ENCODE peak calls at places on chromosomes 3 and 15, in ten cellular contexts. One of them, this sample, is unnamed.
A peak's percentile ranks its signal among the peaks of the same experiment; 100 is the strongest.

GRCh38 chr3:109532257-109533216 is 195.2 kb upstream of the DPPA4 start:
- DNase-seq in AG09309: peak; percentile 11
- DNase-seq in kidney: no peak
- DNase-seq in activated CD8-positive, alpha-beta T cell treated with anti-CD3 and anti-CD28 coated beads for 36 hours: peak; percentile 74
- DNase-seq in tibial artery: no peak
- DNase-seq in fibroblast of lung: peak; percentile 78
- DNase-seq in foreskin fibroblast: peak; percentile 11
- DNase-seq in AG10803: peak; percentile 64
- DNase-seq in neural crest cell: peak; percentile 28
- DNase-seq in PC-9: peak; percentile 63
- DNase-seq in this sample: peak; percentile 56

GRCh38 chr3:52492059-52492458 is 3.1 kb upstream of the STAB1 start:
- DNase-seq in AG09309: no peak
- DNase-seq in kidney: no peak
- DNase-seq in activated CD8-positive, alpha-beta T cell treated with anti-CD3 and anti-CD28 coated beads for 36 hours: no peak
- DNase-seq in tibial artery: no peak
- DNase-seq in fibroblast of lung: no peak
- DNase-seq in foreskin fibroblast: no peak
- DNase-seq in AG10803: no peak
- DNase-seq in neural crest cell: no peak
- DNase-seq in PC-9: no peak
- DNase-seq in this sample: no peak

GRCh38 chr3:72380193-72380592 is 468.1 kb downstream of the SHQ1 start:
- DNase-seq in AG09309: no peak
- DNase-seq in kidney: no peak
- DNase-seq in activated CD8-positive, alpha-beta T cell treated with anti-CD3 and anti-CD28 coated beads for 36 hours: no peak
- DNase-seq in tibial artery: no peak
- DNase-seq in fibroblast of lung: peak; percentile 41
- DNase-seq in foreskin fibroblast: peak; percentile 60
- DNase-seq in AG10803: peak; percentile 58
- DNase-seq in neural crest cell: no peak
- DNase-seq in PC-9: no peak
- DNase-seq in this sample: no peak

GRCh38 chr15:81279621-81280051 is 44.3 kb downstream of the STARD5 start:
- DNase-seq in AG09309: no peak
- DNase-seq in kidney: no peak
- DNase-seq in activated CD8-positive, alpha-beta T cell treated with anti-CD3 and anti-CD28 coated beads for 36 hours: no peak
- DNase-seq in tibial artery: no peak
- DNase-seq in fibroblast of lung: no peak
- DNase-seq in foreskin fibroblast: no peak
- DNase-seq in AG10803: peak; percentile 43
- DNase-seq in neural crest cell: no peak
- DNase-seq in PC-9: no peak
- DNase-seq in this sample: no peak

GRCh38 chr3:78048698-78049097 is 1008.8 kb downstream of the ROBO2 start:
- DNase-seq in AG09309: no peak
- DNase-seq in kidney: no peak
- DNase-seq in activated CD8-positive, alpha-beta T cell treated with anti-CD3 and anti-CD28 coated beads for 36 hours: no peak
- DNase-seq in tibial artery: no peak
- DNase-seq in fibroblast of lung: no peak
- DNase-seq in foreskin fibroblast: peak; percentile 8
- DNase-seq in AG10803: no peak
- DNase-seq in neural crest cell: no peak
- DNase-seq in PC-9: no peak
- DNase-seq in this sample: no peak

GRCh38 chr3:48467110-48467454 is 20.5 kb downstream of the ATRIP start:
- DNase-seq in AG09309: no peak
- DNase-seq in kidney: peak; percentile 68
- DNase-seq in activated CD8-positive, alpha-beta T cell treated with anti-CD3 and anti-CD28 coated beads for 36 hours: no peak
- DNase-seq in tibial artery: no peak
- DNase-seq in fibroblast of lung: no peak
- DNase-seq in foreskin fibroblast: no peak
- DNase-seq in AG10803: no peak
- DNase-seq in neural crest cell: no peak
- DNase-seq in PC-9: no peak
- DNase-seq in this sample: no peak

GRCh38 chr3:11591401-11592266 is 52.1 kb downstream of the VGLL4 start:
- DNase-seq in AG09309: no peak
- DNase-seq in kidney: peak; percentile 86
- DNase-seq in activated CD8-positive, alpha-beta T cell treated with anti-CD3 and anti-CD28 coated beads for 36 hours: no peak
- DNase-seq in tibial artery: peak; percentile 64
- DNase-seq in fibroblast of lung: peak; percentile 73
- DNase-seq in foreskin fibroblast: peak; percentile 86
- DNase-seq in AG10803: peak; percentile 75
- DNase-seq in neural crest cell: peak; percentile 51
- DNase-seq in PC-9: peak; percentile 74
- DNase-seq in this sample: no peak

GRCh38 chr3:64686446-64686908 is 1.3 kb downstream of the ADAMTS9 start:
- DNase-seq in AG09309: no peak
- DNase-seq in kidney: no peak
- DNase-seq in activated CD8-positive, alpha-beta T cell treated with anti-CD3 and anti-CD28 coated beads for 36 hours: no peak
- DNase-seq in tibial artery: no peak
- DNase-seq in fibroblast of lung: no peak
- DNase-seq in foreskin fibroblast: peak; percentile 79
- DNase-seq in AG10803: peak; percentile 58
- DNase-seq in neural crest cell: no peak
- DNase-seq in PC-9: peak; percentile 70
- DNase-seq in this sample: peak; percentile 29

GRCh38 chr3:50611464-50612233 is at the start of gene CISH:
- DNase-seq in AG09309: peak; percentile 60
- DNase-seq in kidney: peak; percentile 99
- DNase-seq in activated CD8-positive, alpha-beta T cell treated with anti-CD3 and anti-CD28 coated beads for 36 hours: peak; percentile 99
- DNase-seq in tibial artery: peak; percentile 93
- DNase-seq in fibroblast of lung: peak; percentile 96
- DNase-seq in foreskin fibroblast: peak; percentile 96
- DNase-seq in AG10803: peak; percentile 87
- DNase-seq in neural crest cell: peak; percentile 95
- DNase-seq in PC-9: peak; percentile 80
- DNase-seq in this sample: peak; percentile 92
- TF ChIP-seq CTCF in AG09309: peak; percentile 39
- TF ChIP-seq CTCF in kidney: peak; percentile 2
- TF ChIP-seq CTCF in activated CD8-positive, alpha-beta T cell treated with anti-CD3 and anti-CD28 coated beads for 36 hours: peak; percentile 25
- TF ChIP-seq CTCF in tibial artery: no peak
- TF ChIP-seq CTCF in fibroblast of lung: peak; percentile 47
- TF ChIP-seq CTCF in foreskin fibroblast: peak; percentile 47
- TF ChIP-seq CTCF in AG10803: peak; percentile 40
- TF ChIP-seq CTCF in neural crest cell: peak; percentile 70
- TF ChIP-seq CTCF in PC-9: no peak
- TF ChIP-seq CTCF in this sample: peak; percentile 75

GRCh38 chr3:127405791-127406190 is 117.9 kb upstream of the PRR20G start:
- DNase-seq in AG09309: no peak
- DNase-seq in kidney: no peak
- DNase-seq in activated CD8-positive, alpha-beta T cell treated with anti-CD3 and anti-CD28 coated beads for 36 hours: no peak
- DNase-seq in tibial artery: no peak
- DNase-seq in fibroblast of lung: no peak
- DNase-seq in foreskin fibroblast: no peak
- DNase-seq in AG10803: no peak
- DNase-seq in neural crest cell: no peak
- DNase-seq in PC-9: no peak
- DNase-seq in this sample: no peak

GRCh38 chr3:127404614-127405598 is 117.1 kb upstream of the PRR20G start:
- DNase-seq in AG09309: no peak
- DNase-seq in kidney: no peak
- DNase-seq in activated CD8-positive, alpha-beta T cell treated with anti-CD3 and anti-CD28 coated beads for 36 hours: no peak
- DNase-seq in tibial artery: no peak
- DNase-seq in fibroblast of lung: no peak
- DNase-seq in foreskin fibroblast: no peak
- DNase-seq in AG10803: no peak
- DNase-seq in neural crest cell: no peak
- DNase-seq in PC-9: no peak
- DNase-seq in this sample: no peak

GRCh38 chr3:127407026-127407939 is 119.4 kb upstream of the PRR20G start:
- DNase-seq in AG09309: no peak
- DNase-seq in kidney: peak; percentile 57
- DNase-seq in activated CD8-positive, alpha-beta T cell treated with anti-CD3 and anti-CD28 coated beads for 36 hours: no peak
- DNase-seq in tibial artery: no peak
- DNase-seq in fibroblast of lung: no peak
- DNase-seq in foreskin fibroblast: no peak
- DNase-seq in AG10803: no peak
- DNase-seq in neural crest cell: no peak
- DNase-seq in PC-9: no peak
- DNase-seq in this sample: no peak

GRCh38 chr3:127408022-127408683 is 120.3 kb upstream of the PRR20G start:
- DNase-seq in AG09309: no peak
- DNase-seq in kidney: no peak
- DNase-seq in activated CD8-positive, alpha-beta T cell treated with anti-CD3 and anti-CD28 coated beads for 36 hours: no peak
- DNase-seq in tibial artery: no peak
- DNase-seq in fibroblast of lung: no peak
- DNase-seq in foreskin fibroblast: no peak
- DNase-seq in AG10803: no peak
- DNase-seq in neural crest cell: no peak
- DNase-seq in PC-9: no peak
- DNase-seq in this sample: no peak

DNA sequence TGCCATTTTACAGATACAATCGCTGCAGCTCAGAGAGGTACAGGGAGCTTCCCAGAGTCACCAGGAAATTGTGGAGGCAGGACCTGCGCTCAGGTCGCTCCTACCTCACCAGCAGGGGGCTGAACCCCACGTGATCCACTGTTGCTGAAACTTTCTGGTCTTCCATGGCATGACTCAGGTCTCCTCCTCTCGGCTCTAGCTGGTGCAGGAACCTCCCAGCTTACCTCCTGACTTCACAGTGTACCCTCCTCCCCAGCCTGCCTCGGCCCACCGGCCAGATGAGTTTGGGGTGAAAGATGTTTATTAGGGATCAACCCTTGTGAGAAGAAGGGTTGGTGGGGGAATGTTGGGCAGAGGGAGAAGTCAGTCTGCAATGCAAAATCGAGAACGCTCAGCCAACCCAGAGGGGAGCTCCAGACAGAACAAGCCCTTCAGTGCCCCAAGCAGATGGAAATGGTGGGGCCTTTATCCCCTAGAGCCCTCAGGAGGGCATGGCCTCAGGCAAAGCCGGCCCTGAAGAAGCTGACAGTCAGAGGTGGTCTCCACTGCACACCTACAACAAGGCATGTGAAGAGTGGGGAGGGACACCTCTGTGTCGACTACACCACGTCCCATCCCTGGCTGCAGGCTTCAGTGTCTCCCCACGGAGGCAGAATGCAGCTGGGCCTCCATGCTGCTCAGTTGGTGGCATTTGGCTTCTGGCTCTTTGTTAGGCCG is 118.6 kb upstream of the PRR20G start:
- DNase-seq in AG09309: no peak
- DNase-seq in kidney: no peak
- DNase-seq in activated CD8-positive, alpha-beta T cell treated with anti-CD3 and anti-CD28 coated beads for 36 hours: peak; percentile 36
- DNase-seq in tibial artery: no peak
- DNase-seq in fibroblast of lung: no peak
- DNase-seq in foreskin fibroblast: peak; percentile 9
- DNase-seq in AG10803: no peak
- DNase-seq in neural crest cell: no peak
- DNase-seq in PC-9: peak; percentile 39
- DNase-seq in this sample: no peak
- TF ChIP-seq CTCF in AG09309: peak; percentile 14
- TF ChIP-seq CTCF in kidney: no peak
- TF ChIP-seq CTCF in activated CD8-positive, alpha-beta T cell treated with anti-CD3 and anti-CD28 coated beads for 36 hours: no peak
- TF ChIP-seq CTCF in tibial artery: no peak
- TF ChIP-seq CTCF in fibroblast of lung: no peak
- TF ChIP-seq CTCF in foreskin fibroblast: no peak
- TF ChIP-seq CTCF in AG10803: no peak
- TF ChIP-seq CTCF in neural crest cell: peak; percentile 44
- TF ChIP-seq CTCF in PC-9: peak; percentile 39
- TF ChIP-seq CTCF in this sample: peak; percentile 37

DNA sequence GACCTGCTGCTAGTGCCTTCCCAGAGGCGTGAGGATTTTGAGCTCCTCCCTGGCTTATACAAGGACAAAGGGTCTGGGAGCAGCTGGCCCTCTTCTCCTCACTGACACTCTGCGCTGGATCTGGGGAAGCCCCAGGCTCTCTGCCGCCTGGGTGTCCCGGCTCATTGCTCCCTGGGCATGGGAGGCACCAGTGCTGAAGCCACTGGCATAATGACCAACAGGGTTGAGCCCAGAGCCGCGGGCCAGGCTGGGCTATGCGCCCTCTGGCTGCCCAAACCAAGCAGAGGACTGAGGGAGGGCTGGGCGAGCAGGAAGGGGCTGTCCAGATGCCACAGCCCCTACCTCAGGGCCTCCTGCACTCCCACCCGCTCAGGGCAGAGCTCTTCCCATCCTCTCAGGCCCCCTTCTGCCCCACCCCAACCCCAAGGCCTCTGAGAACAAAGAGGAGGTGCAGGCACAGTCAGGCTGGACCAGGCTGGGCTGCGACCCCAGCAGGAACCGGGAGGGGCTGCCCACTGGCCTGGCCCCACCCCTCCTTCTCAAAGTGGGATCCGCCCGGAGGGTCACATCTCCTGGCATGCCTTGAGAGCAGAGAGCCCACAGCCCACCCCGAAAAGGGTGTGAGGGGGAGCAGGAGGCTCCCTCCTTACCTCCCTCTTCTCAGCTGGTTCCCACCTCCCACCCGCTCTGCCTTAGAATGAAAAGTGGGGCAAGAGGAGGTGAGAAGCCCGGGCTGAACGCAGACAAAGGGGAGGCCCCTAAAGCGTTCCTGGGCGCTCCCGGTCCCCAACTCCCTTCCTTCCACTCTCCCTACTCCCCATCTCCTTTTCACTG is 1.5 kb downstream of the LINGO1 start:
- DNase-seq in AG09309: no peak
- DNase-seq in kidney: peak; percentile 66
- DNase-seq in activated CD8-positive, alpha-beta T cell treated with anti-CD3 and anti-CD28 coated beads for 36 hours: no peak
- DNase-seq in tibial artery: no peak
- DNase-seq in fibroblast of lung: no peak
- DNase-seq in foreskin fibroblast: peak; percentile 24
- DNase-seq in AG10803: no peak
- DNase-seq in neural crest cell: peak; percentile 31
- DNase-seq in PC-9: no peak
- DNase-seq in this sample: peak; percentile 77
- TF ChIP-seq CTCF in AG09309: no peak
- TF ChIP-seq CTCF in kidney: no peak
- TF ChIP-seq CTCF in activated CD8-positive, alpha-beta T cell treated with anti-CD3 and anti-CD28 coated beads for 36 hours: no peak
- TF ChIP-seq CTCF in tibial artery: peak; percentile 26
- TF ChIP-seq CTCF in fibroblast of lung: peak; percentile 31
- TF ChIP-seq CTCF in foreskin fibroblast: no peak
- TF ChIP-seq CTCF in AG10803: no peak
- TF ChIP-seq CTCF in neural crest cell: no peak
- TF ChIP-seq CTCF in PC-9: no peak
- TF ChIP-seq CTCF in this sample: no peak

GRCh38 chr3:94071713-94072284 is 8.9 kb downstream of the NSUN3 start:
- DNase-seq in AG09309: no peak
- DNase-seq in kidney: no peak
- DNase-seq in activated CD8-positive, alpha-beta T cell treated with anti-CD3 and anti-CD28 coated beads for 36 hours: peak; percentile 9
- DNase-seq in tibial artery: no peak
- DNase-seq in fibroblast of lung: no peak
- DNase-seq in foreskin fibroblast: no peak
- DNase-seq in AG10803: no peak
- DNase-seq in neural crest cell: no peak
- DNase-seq in PC-9: peak; percentile 21
- DNase-seq in this sample: no peak

GRCh38 chr3:94065819-94066218 is 3.0 kb downstream of the NSUN3 start:
- DNase-seq in AG09309: no peak
- DNase-seq in kidney: no peak
- DNase-seq in activated CD8-positive, alpha-beta T cell treated with anti-CD3 and anti-CD28 coated beads for 36 hours: no peak
- DNase-seq in tibial artery: no peak
- DNase-seq in fibroblast of lung: no peak
- DNase-seq in foreskin fibroblast: no peak
- DNase-seq in AG10803: no peak
- DNase-seq in neural crest cell: no peak
- DNase-seq in PC-9: no peak
- DNase-seq in this sample: no peak

GRCh38 chr3:94066829-94067470 is 4.1 kb downstream of the NSUN3 start:
- DNase-seq in AG09309: no peak
- DNase-seq in kidney: no peak
- DNase-seq in activated CD8-positive, alpha-beta T cell treated with anti-CD3 and anti-CD28 coated beads for 36 hours: no peak
- DNase-seq in tibial artery: no peak
- DNase-seq in fibroblast of lung: no peak
- DNase-seq in foreskin fibroblast: no peak
- DNase-seq in AG10803: no peak
- DNase-seq in neural crest cell: no peak
- DNase-seq in PC-9: peak; percentile 33
- DNase-seq in this sample: no peak

GRCh38 chr3:94070341-94070911 is 7.6 kb downstream of the NSUN3 start:
- DNase-seq in AG09309: no peak
- DNase-seq in kidney: no peak
- DNase-seq in activated CD8-positive, alpha-beta T cell treated with anti-CD3 and anti-CD28 coated beads for 36 hours: no peak
- DNase-seq in tibial artery: no peak
- DNase-seq in fibroblast of lung: no peak
- DNase-seq in foreskin fibroblast: no peak
- DNase-seq in AG10803: no peak
- DNase-seq in neural crest cell: no peak
- DNase-seq in PC-9: peak; percentile 32
- DNase-seq in this sample: no peak

GRCh38 chr3:94069242-94069813 is 6.5 kb downstream of the NSUN3 start:
- DNase-seq in AG09309: no peak
- DNase-seq in kidney: no peak
- DNase-seq in activated CD8-positive, alpha-beta T cell treated with anti-CD3 and anti-CD28 coated beads for 36 hours: no peak
- DNase-seq in tibial artery: no peak
- DNase-seq in fibroblast of lung: peak; percentile 57
- DNase-seq in foreskin fibroblast: peak; percentile 34
- DNase-seq in AG10803: peak; percentile 40
- DNase-seq in neural crest cell: no peak
- DNase-seq in PC-9: peak; percentile 38
- DNase-seq in this sample: no peak
- TF ChIP-seq CTCF in AG09309: peak; percentile 28
- TF ChIP-seq CTCF in kidney: peak; percentile 21
- TF ChIP-seq CTCF in activated CD8-positive, alpha-beta T cell treated with anti-CD3 and anti-CD28 coated beads for 36 hours: peak; percentile 64
- TF ChIP-seq CTCF in tibial artery: peak; percentile 60
- TF ChIP-seq CTCF in fibroblast of lung: peak; percentile 37
- TF ChIP-seq CTCF in foreskin fibroblast: no peak
- TF ChIP-seq CTCF in AG10803: peak; percentile 60
- TF ChIP-seq CTCF in neural crest cell: peak; percentile 78
- TF ChIP-seq CTCF in PC-9: peak; percentile 91
- TF ChIP-seq CTCF in this sample: peak; percentile 66